ENCODE peak calls at places on chromosomes 3 and 15, in ten cellular contexts. C is endodermal cell, E is uterus, B is cardiac muscle cell, A is fibroblast of lung, P is RWPE1, M is left ventricle myocardium inferior, G is lower lobe of right lung, K is kidney, X is HCT116. W is an unnamed sample.

GRCh38 chr3:48896991-48897390 is 1.7 kb downstream of the SLC25A20 start:
- DNase-seq in C (no peak), E (no peak), B (peak), A (no peak), P (no peak), M (no peak), G (no peak), K (no peak), X (no peak), W (no peak)

GRCh38 chr3:55458398-55458797 is 28.7 kb downstream of the WNT5A start:
- DNase-seq in C (no peak), E (no peak), B (no peak), A (peak), P (no peak), M (no peak), G (no peak), K (no peak), X (no peak), W (no peak)

GRCh38 chr3:46537316-46537715 is 28.8 kb downstream of the LRRC2 start:
- DNase-seq in C (no peak), E (no peak), B (no peak), A (peak), P (no peak), M (no peak), G (no peak), K (no peak), X (no peak), W (no peak)

GRCh38 chr3:138899592-138899991 is 47.3 kb downstream of the FOXL2 start:
- DNase-seq in C (no peak), E (no peak), B (no peak), A (no peak), P (no peak), M (no peak), G (no peak), K (no peak), X (no peak), W (no peak)

GRCh38 chr3:38805765-38806386 is 10.1 kb downstream of the SCN10A start:
- DNase-seq in C (peak), E (no peak), B (peak), A (peak), P (peak), M (no peak), G (no peak), K (no peak), X (peak), W (no peak)

GRCh38 chr3:123980539-123980938 is 11.4 kb downstream of the ROPN1 start:
- DNase-seq in C (no peak), E (no peak), B (no peak), A (no peak), P (no peak), M (no peak), G (no peak), K (no peak), X (no peak), W (no peak)

GRCh38 chr15:62403164-62403809 is 238.2 kb upstream of the C2CD4B start:
- DNase-seq in C (no peak), E (no peak), B (peak), A (peak), P (peak), M (no peak), G (no peak), K (no peak), X (no peak), W (no peak)

GRCh38 chr15:101469520-101470288 is 19.8 kb downstream of the PCSK6 start:
- DNase-seq in C (peak), E (no peak), B (peak), A (no peak), P (no peak), M (no peak), G (no peak), K (no peak), X (no peak), W (no peak)

GRCh38 chr3:126498936-126499335 is 18.6 kb downstream of the UROC1 start:
- DNase-seq in C (peak), E (no peak), B (no peak), A (no peak), P (no peak), M (no peak), G (no peak), K (peak), X (no peak), W (no peak)

GRCh38 chr15:51888593-51889195 is 59.2 kb downstream of the TMOD3 start:
- DNase-seq in C (no peak), E (no peak), B (peak), A (no peak), P (peak), M (no peak), G (no peak), K (no peak), X (no peak), W (no peak)

GRCh38 chr15:65323071-65323511 is 18.6 kb downstream of the RNU5B-1 start:
- DNase-seq in C (no peak), E (no peak), B (peak), A (peak), P (no peak), M (peak), G (no peak), K (no peak), X (no peak), W (no peak)

GRCh38 chr15:64792282-64792681 is 16.9 kb upstream of the RBPMS2 start:
- DNase-seq in C (no peak), E (no peak), B (no peak), A (peak), P (no peak), M (no peak), G (no peak), K (no peak), X (no peak), W (no peak)

GRCh38 chr3:179093807-179094206 is 22.2 kb upstream of the ZMAT3 start:
- DNase-seq in C (no peak), E (no peak), B (no peak), A (peak), P (no peak), M (no peak), G (no peak), K (no peak), X (no peak), W (no peak)

GRCh38 chr3:156635034-156635433 is 39.4 kb upstream of the TIPARP start:
- DNase-seq in C (no peak), E (no peak), B (no peak), A (no peak), P (no peak), M (no peak), G (no peak), K (no peak), X (no peak), W (no peak)

GRCh38 chr3:183541235-183541655 is 14.3 kb downstream of the KLHL6 start:
- DNase-seq in C (no peak), E (no peak), B (no peak), A (no peak), P (no peak), M (no peak), G (no peak), K (no peak), X (no peak), W (no peak)

GRCh38 chr3:43727930-43728329 is 37.2 kb downstream of the ABHD5 start:
- DNase-seq in C (no peak), E (no peak), B (peak), A (peak), P (no peak), M (no peak), G (no peak), K (no peak), X (no peak), W (no peak)

GRCh38 chr3:41137686-41138111 is 61.6 kb upstream of the CTNNB1 start:
- DNase-seq in C (no peak), E (no peak), B (no peak), A (peak), P (peak), M (no peak), G (no peak), K (no peak), X (no peak), W (no peak)

GRCh38 chr3:150469031-150469930 is 61.2 kb downstream of the TSC22D2 start:
- DNase-seq in C (peak), E (peak), B (peak), A (peak), P (peak), M (no peak), G (no peak), K (no peak), X (peak), W (no peak)

GRCh38 chr3:65672876-65673815 is 365.6 kb downstream of the MAGI1 start:
- DNase-seq in C (peak), E (peak), B (peak), A (peak), P (peak), M (peak), G (peak), K (no peak), X (peak), W (no peak)

GRCh38 chr3:108031893-108032292 is 58.9 kb downstream of the CD47 start:
- DNase-seq in C (no peak), E (no peak), B (no peak), A (no peak), P (no peak), M (no peak), G (no peak), K (no peak), X (no peak), W (no peak)

GRCh38 chr3:158267015-158267414 is 157.1 kb downstream of the RSRC1 start:
- DNase-seq in C (no peak), E (no peak), B (peak), A (no peak), P (no peak), M (no peak), G (no peak), K (no peak), X (no peak), W (no peak)

GRCh38 chr3:115518100-115518852 is 105.0 kb upstream of the GAP43 start:
- DNase-seq in C (peak), E (peak), B (peak), A (peak), P (peak), M (peak), G (no peak), K (peak), X (peak), W (no peak)

GRCh38 chr15:85482896-85483295 is 102.5 kb downstream of the AKAP13 start:
- DNase-seq in C (no peak), E (peak), B (peak), A (peak), P (no peak), M (no peak), G (no peak), K (no peak), X (no peak), W (no peak)

GRCh38 chr3:42489116-42489936 is 13.1 kb upstream of the VIPR1 start:
- DNase-seq in C (peak), E (no peak), B (no peak), A (no peak), P (no peak), M (no peak), G (no peak), K (no peak), X (no peak), W (no peak)

GRCh38 chr3:144590854-144591253 is 619.2 kb downstream of the DIPK2A start:
- DNase-seq in C (no peak), E (no peak), B (peak), A (peak), P (peak), M (no peak), G (no peak), K (no peak), X (no peak), W (no peak)

GRCh38 chr3:72082121-72082715 is 297.3 kb upstream of the PROK2 start:
- DNase-seq in C (no peak), E (peak), B (peak), A (peak), P (no peak), M (no peak), G (peak), K (no peak), X (no peak), W (no peak)
- TF ChIP-seq CTCF in C (no peak), E (no peak), B (no peak), A (no peak), P (no peak), M (no peak), G (no peak), K (no peak), X (no peak), W (no peak)

GRCh38 chr3:184687363-184688049 is 24.4 kb downstream of the MAGEF1 start:
- DNase-seq in C (no peak), E (peak), B (no peak), A (no peak), P (no peak), M (peak), G (no peak), K (no peak), X (no peak), W (no peak)
- H3K27ac ChIP-seq in C (no peak), E (peak), B (no peak), A (no peak), P (no peak), M (peak), G (peak), K (peak), X (no peak), W (no peak)

DNA sequence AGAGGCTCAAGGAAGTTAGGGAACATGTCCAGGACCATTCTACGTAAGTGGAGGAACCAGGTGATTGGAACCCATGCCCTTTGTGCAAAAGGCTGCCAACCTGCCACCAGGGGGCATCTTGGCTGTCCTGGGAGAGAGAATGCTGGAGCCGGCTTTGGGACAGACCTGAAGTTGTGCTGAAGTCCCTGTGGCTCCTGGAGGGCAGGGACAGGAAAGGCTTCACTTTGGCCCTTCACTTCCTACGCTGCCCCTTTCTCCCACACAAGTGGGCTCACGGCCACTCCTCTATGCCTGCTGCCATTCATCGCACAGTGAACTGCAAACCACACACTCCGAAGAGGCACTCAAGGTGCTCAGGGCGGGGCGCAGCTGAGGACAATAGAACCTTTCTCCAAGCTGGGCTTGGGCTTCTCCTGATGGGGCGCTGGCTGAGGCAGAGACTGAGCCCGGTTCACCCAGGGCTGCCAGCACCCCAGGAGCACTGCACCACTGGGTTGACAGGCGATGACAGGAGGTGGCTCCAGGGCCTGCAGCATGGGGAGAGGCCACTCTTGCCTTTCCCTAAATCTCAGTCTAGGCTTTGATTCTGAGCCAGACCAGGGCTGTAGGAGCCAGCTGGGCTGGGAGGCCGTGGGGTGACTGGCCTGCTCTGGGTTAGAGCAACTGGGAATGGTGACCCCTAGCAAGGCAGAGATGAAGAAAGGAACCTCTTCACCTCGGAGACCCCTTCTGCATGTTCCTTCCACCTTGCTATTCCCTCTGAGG is 8.4 kb downstream of the SHF start:
- DNase-seq in C (peak), E (no peak), B (no peak), A (no peak), P (no peak), M (no peak), G (peak), K (no peak), X (peak), W (peak)
- TF ChIP-seq CTCF in C (peak), E (no peak), B (peak), A (peak), P (no peak), M (peak), G (peak), K (peak), X (peak), W (peak)

DNA sequence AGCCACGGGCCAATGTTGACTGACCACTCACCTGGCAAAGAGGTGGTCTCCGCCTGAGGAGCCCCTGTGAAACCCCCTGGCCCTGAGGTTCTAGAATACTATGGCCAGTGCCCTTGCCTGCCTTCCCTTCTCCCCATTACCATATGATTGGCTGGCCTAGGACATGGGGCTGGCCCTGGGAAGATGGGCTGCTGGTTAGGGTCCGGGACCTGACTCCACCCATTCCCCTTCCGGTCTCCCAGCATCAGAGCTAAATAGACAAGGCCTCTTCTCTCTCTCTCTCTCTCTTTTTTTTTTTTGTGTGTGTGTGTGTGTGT is 3.8 kb downstream of the CSK start:
- DNase-seq in C (no peak), E (no peak), B (no peak), A (no peak), P (no peak), M (no peak), G (no peak), K (peak), X (no peak), W (no peak)
- H3K27ac ChIP-seq in C (no peak), E (no peak), B (no peak), A (no peak), P (peak), M (peak), G (peak), K (peak), X (no peak), W (peak)

GRCh38 chr15:32656091-32656860 is 14.8 kb downstream of the SCG5 start:
- DNase-seq in C (no peak), E (no peak), B (no peak), A (no peak), P (no peak), M (no peak), G (no peak), K (no peak), X (no peak), W (no peak)

GRCh38 chr15:32649336-32649735 is 7.8 kb downstream of the SCG5 start:
- DNase-seq in C (peak), E (no peak), B (peak), A (no peak), P (no peak), M (no peak), G (no peak), K (no peak), X (no peak), W (no peak)

GRCh38 chr15:32652178-32652577 is 10.7 kb downstream of the SCG5 start:
- DNase-seq in C (no peak), E (no peak), B (no peak), A (no peak), P (peak), M (no peak), G (no peak), K (no peak), X (no peak), W (no peak)

GRCh38 chr15:32646304-32646703 is 4.8 kb downstream of the SCG5 start:
- DNase-seq in C (no peak), E (no peak), B (no peak), A (no peak), P (no peak), M (no peak), G (no peak), K (no peak), X (no peak), W (no peak)

GRCh38 chr15:32651229-32651837 is 9.8 kb downstream of the SCG5 start:
- DNase-seq in C (peak), E (no peak), B (peak), A (peak), P (peak), M (no peak), G (peak), K (no peak), X (peak), W (peak)
- TF ChIP-seq CTCF in C (peak), E (peak), B (peak), A (peak), P (peak), M (peak), G (peak), K (peak), X (peak), W (peak)

GRCh38 chr3:63955830-63956545 is 43.8 kb upstream of the SCAANT1 start:
- DNase-seq in C (no peak), E (no peak), B (no peak), A (no peak), P (no peak), M (no peak), G (no peak), K (no peak), X (no peak), W (no peak)
- H3K27ac ChIP-seq in C (no peak), E (peak), B (no peak), A (no peak), P (no peak), M (no peak), G (no peak), K (peak), X (no peak), W (no peak)

W was measured in CD8-positive, alpha-beta T cell.